ENCODE peak calls at places on chromosomes 3 and 15, in six cellular contexts. B is cerebellar cortex; O is GM03348; V is activated CD8-positive, alpha-beta memory T cell treated with anti-CD3 and anti-CD28 coated beads for 4 hours; A is Kasumi-1; Z is iPS-NIHi11. I is an unnamed sample.

GRCh38 chr15:89090791-89091666 is 2.8 kb downstream of the ABHD2 start:
- DNase-seq in B (peak; percentile 80), O (peak; percentile 66), V (peak; percentile 21), A (peak; percentile 97), Z (no peak), I (peak; percentile 62)

GRCh38 chr15:63944681-63944955 is 101.7 kb downstream of the DAPK2 start:
- DNase-seq in B (no peak), O (no peak), V (no peak), A (no peak), Z (no peak), I (no peak)

GRCh38 chr3:61311044-61311443 is 59.8 kb upstream of the FHIT start:
- DNase-seq in B (no peak), O (no peak), V (no peak), A (no peak), Z (no peak), I (no peak)

GRCh38 chr3:141860086-141860669 is 16.3 kb upstream of the ATP1B3 start:
- DNase-seq in B (no peak), O (no peak), V (no peak), A (no peak), Z (no peak), I (no peak)

GRCh38 chr3:50890688-50891344 is 216.1 kb downstream of the DOCK3 start:
- DNase-seq in B (peak; percentile 55), O (no peak), V (no peak), A (no peak), Z (peak; percentile 27), I (no peak)

GRCh38 chr3:189548053-189548452 is 83.1 kb upstream of the TP63 start:
- DNase-seq in B (no peak), O (no peak), V (no peak), A (no peak), Z (no peak), I (no peak)

GRCh38 chr3:186209810-186210752 is 101.2 kb upstream of the ETV5 start:
- DNase-seq in B (peak; percentile 22), O (peak; percentile 82), V (no peak), A (peak; percentile 76), Z (peak; percentile 46), I (peak; percentile 35)

GRCh38 chr15:47429376-47429775 is 287.9 kb upstream of the SEMA6D start:
- DNase-seq in B (no peak), O (no peak), V (no peak), A (no peak), Z (no peak), I (no peak)

GRCh38 chr3:125231895-125232294 is 19.3 kb upstream of the SLC12A8 start:
- DNase-seq in B (no peak), O (peak; percentile 48), V (no peak), A (no peak), Z (no peak), I (no peak)

GRCh38 chr15:24857777-24858176 is 97.0 kb upstream of the SNRPN start:
- DNase-seq in B (no peak), O (no peak), V (no peak), A (no peak), Z (no peak), I (no peak)

GRCh38 chr15:23687143-23687470 is at the start of gene NDN:
- DNase-seq in B (no peak), O (peak; percentile 91), V (no peak), A (no peak), Z (peak; percentile 87), I (no peak)